ENCODE peak calls at places on chromosomes 3 and 15, in eight cellular contexts. T, Y, V, R, J, E, H and K are unnamed samples.

GRCh38 chr15:85854345-85855097 is 59.8 kb upstream of the KLHL25 start:
- DNase-seq in Y (no peak), R (peak), T (peak), E (peak), J (peak), H (peak), V (peak), K (peak)

GRCh38 chr15:66131831-66132230 is 121.7 kb downstream of the MEGF11 start:
- DNase-seq in V (no peak), T (no peak), J (no peak), E (peak), Y (no peak), H (no peak), R (no peak), K (no peak)

GRCh38 chr15:31554261-31554660 is 227.6 kb downstream of the KLF13 start:
- DNase-seq in E (no peak), H (peak), R (no peak), J (no peak), V (peak), Y (no peak), T (no peak), K (no peak)

GRCh38 chr3:149342413-149343340 is 9.2 kb upstream of the TM4SF18 start:
- DNase-seq in J (no peak), T (no peak), E (no peak), H (peak), Y (no peak), V (no peak), R (no peak), K (no peak)

GRCh38 chr15:79682285-79682684 is 214.5 kb downstream of the MTHFS start:
- DNase-seq in E (no peak), H (peak), R (no peak), Y (peak), J (no peak), V (peak), T (peak), K (no peak)

GRCh38 chr3:15241341-15241740 is 35.3 kb downstream of the CAPN7 start:
- DNase-seq in E (no peak), H (peak), V (peak), R (peak), Y (peak), J (peak), T (no peak), K (peak)

GRCh38 chr15:63923993-63924950 is 90.5 kb upstream of the HERC1 start:
- DNase-seq in T (no peak), E (no peak), R (no peak), Y (no peak), H (no peak), V (no peak), J (no peak), K (no peak)

GRCh38 chr15:44231842-44232241 is 36.8 kb upstream of the FRMD5 start:
- DNase-seq in E (no peak), J (no peak), R (no peak), T (no peak), Y (no peak), H (no peak), V (no peak), K (no peak)

GRCh38 chr3:48268381-48268935 is 27.6 kb downstream of the ZNF589 start:
- DNase-seq in T (peak), Y (no peak), E (peak), R (peak), V (no peak), H (no peak), J (peak), K (peak)

GRCh38 chr15:51726302-51727073 is 11.0 kb downstream of the LYSMD2 start:
- DNase-seq in V (peak), Y (no peak), E (peak), J (no peak), H (peak), T (no peak), R (no peak), K (no peak)

GRCh38 chr15:80509800-80510199 is 105.6 kb downstream of the ARNT2 start:
- DNase-seq in V (no peak), H (no peak), J (no peak), T (no peak), Y (no peak), R (no peak), E (no peak), K (no peak)

GRCh38 chr3:48215876-48216275 is 7.4 kb upstream of the CAMP start:
- DNase-seq in H (no peak), T (no peak), Y (no peak), J (no peak), V (peak), R (no peak), E (no peak), K (no peak)

GRCh38 chr15:69809421-69809820 is 288.3 kb downstream of the TLE3 start:
- DNase-seq in R (no peak), J (no peak), E (no peak), Y (no peak), V (no peak), H (no peak), T (no peak), K (no peak)

GRCh38 chr3:30606301-30607031 is at the start of gene TGFBR2:
- DNase-seq in Y (peak), R (peak), V (peak), H (peak), J (peak), T (peak), E (peak), K (peak)

GRCh38 chr3:107028626-107029025 is 348.6 kb upstream of the CCDC54 start:
- DNase-seq in Y (no peak), E (peak), R (no peak), T (no peak), V (no peak), J (no peak), H (no peak), K (no peak)